ENCODE peak calls at places on chromosomes 3 and 15, in ten cellular contexts. W is A172, G is fibroblast of lung, P is HT-29, R is left lung, V is type B pancreatic cell, F is ELR, S is anterior cingulate cortex, Y is Daoy, C is fibroblast of mammary gland. I is an unnamed sample.

GRCh38 chr3:82132210-82133069 is 371.0 kb upstream of the GBE1 start:
- DNase-seq in W (no peak), S (no peak), V (no peak), F (no peak), Y (no peak), P (no peak), C (no peak), R (no peak), G (no peak), I (no peak)

GRCh38 chr3:23283625-23284024 is 80.5 kb downstream of the UBE2E2 start:
- DNase-seq in Y (no peak), R (no peak), C (no peak), S (no peak), P (no peak), F (no peak), V (no peak), W (no peak), G (no peak), I (no peak)

GRCh38 chr3:65660000-65660598 is 378.6 kb downstream of the MAGI1 start:
- DNase-seq in V (no peak), Y (no peak), P (no peak), F (no peak), C (no peak), S (no peak), W (no peak), G (no peak), R (no peak), I (no peak)

GRCh38 chr3:17181413-17181907 is 296.7 kb downstream of the PLCL2 start:
- DNase-seq in C (no peak), V (no peak), W (no peak), S (no peak), Y (no peak), G (no peak), R (no peak), F (no peak), P (no peak), I (no peak)

GRCh38 chr3:169218314-169218983 is 445.1 kb downstream of the MECOM start:
- DNase-seq in G (peak; percentile 72), C (peak; percentile 45), Y (peak; percentile 70), P (peak; percentile 94), S (no peak), F (peak; percentile 75), V (no peak), R (no peak), W (peak; percentile 86), I (peak; percentile 69)

GRCh38 chr3:141998674-141999290 is 122.3 kb downstream of the ATP1B3 start:
- DNase-seq in R (no peak), C (peak; percentile 11), V (no peak), F (peak; percentile 52), S (no peak), G (peak; percentile 9), Y (no peak), P (peak; percentile 47), W (peak; percentile 26), I (peak; percentile 48)

GRCh38 chr15:35506272-35506870 is 39.6 kb downstream of the DPH6 start:
- DNase-seq in P (no peak), F (no peak), W (no peak), G (no peak), C (no peak), Y (no peak), V (no peak), S (no peak), R (no peak), I (no peak)

GRCh38 chr3:58073315-58074125 is 65.3 kb downstream of the FLNB start:
- DNase-seq in S (no peak), P (no peak), G (peak; percentile 71), V (no peak), C (no peak), Y (no peak), F (no peak), R (no peak), W (no peak), I (peak; percentile 33)

GRCh38 chr3:111978493-111978832 is 363 bp upstream of the ABHD10 start:
- DNase-seq in P (no peak), V (no peak), Y (no peak), R (no peak), C (no peak), S (no peak), W (no peak), F (no peak), G (no peak), I (no peak)

GRCh38 chr15:94237903-94238302 is 6.5 kb downstream of the MCTP2 start:
- DNase-seq in C (no peak), S (no peak), V (no peak), P (no peak), F (no peak), G (no peak), R (no peak), W (no peak), Y (peak; percentile 13), I (no peak)

GRCh38 chr3:182725372-182726251 is 67.7 kb upstream of the ATP11B start:
- DNase-seq in V (no peak), Y (peak; percentile 9), C (peak; percentile 8), S (no peak), F (peak; percentile 17), G (peak; percentile 22), R (no peak), P (peak; percentile 30), W (no peak), I (peak; percentile 42)

GRCh38 chr15:29685156-29686078 is 136.9 kb downstream of the TJP1 start:
- DNase-seq in R (no peak), F (peak; percentile 78), V (no peak), G (peak; percentile 76), S (no peak), C (peak; percentile 72), W (peak; percentile 61), P (no peak), Y (peak; percentile 36), I (peak; percentile 72)

GRCh38 chr3:113234028-113234427 is 22.7 kb downstream of the BOC start:
- DNase-seq in Y (no peak), G (no peak), C (no peak), P (no peak), S (no peak), V (no peak), F (no peak), W (no peak), R (no peak), I (no peak)

GRCh38 chr15:75872400-75872990 is 29.2 kb downstream of the UBE2Q2 start:
- DNase-seq in F (no peak), V (no peak), R (no peak), C (no peak), P (no peak), G (no peak), W (no peak), S (no peak), Y (no peak), I (no peak)

GRCh38 chr3:133211449-133211848 is 173.3 kb downstream of the TMEM108 start:
- DNase-seq in S (no peak), W (peak; percentile 20), C (no peak), R (no peak), F (no peak), V (no peak), Y (no peak), P (no peak), G (peak; percentile 27), I (no peak)

GRCh38 chr3:116199063-116199462 is 246.2 kb downstream of the LSAMP start:
- DNase-seq in P (peak; percentile 69), C (no peak), G (no peak), S (no peak), F (no peak), Y (no peak), W (no peak), R (no peak), V (no peak), I (no peak)

GRCh38 chr3:51099794-51100542 is 285.1 kb upstream of the MANF start:
- DNase-seq in C (peak; percentile 58), V (no peak), Y (peak; percentile 50), R (no peak), W (peak; percentile 62), G (peak; percentile 44), S (no peak), P (peak; percentile 76), F (peak; percentile 66), I (peak; percentile 81)

GRCh38 chr15:74725845-74726773 is 781 bp upstream of the CYP1A1 start:
- DNase-seq in P (peak; percentile 46), S (peak; percentile 47), R (no peak), W (no peak), C (no peak), Y (peak; percentile 45), V (peak; percentile 77), F (peak; percentile 47), G (no peak), I (peak; percentile 52)

GRCh38 chr15:63263519-63263918 is 13.9 kb upstream of the APH1B start:
- DNase-seq in C (no peak), W (no peak), S (no peak), F (no peak), V (no peak), G (no peak), R (no peak), P (no peak), Y (no peak), I (no peak)

GRCh38 chr3:33717616-33717865 is 513 bp downstream of the CLASP2 start:
- DNase-seq in C (peak; percentile 60), F (peak; percentile 69), V (peak; percentile 77), Y (no peak), P (peak; percentile 59), G (no peak), R (peak; percentile 80), W (peak; percentile 55), S (no peak), I (peak; percentile 83)

GRCh38 chr3:42660898-42661297 is 7.4 kb downstream of the ZBTB47 start:
- DNase-seq in V (no peak), W (no peak), S (no peak), R (no peak), Y (no peak), P (no peak), F (peak; percentile 40), G (no peak), C (no peak), I (no peak)

GRCh38 chr15:73633991-73634495 is 854 bp upstream of the NPTN start:
- DNase-seq in W (peak; percentile 90), V (no peak), P (no peak), G (peak; percentile 94), S (no peak), F (peak; percentile 95), R (no peak), C (peak; percentile 95), Y (peak; percentile 91), I (peak; percentile 97)

I was measured in GM23248.